ENCODE peak calls at places on chromosome 5, in five cellular contexts. W is MM.1S, A is astrocyte of the hippocampus, M is GF-D8, K is AG10803. U is an unnamed sample.

GRCh38 chr5:163407034-163407652 is 30.3 kb upstream of the CCNG1 start:
- DNase-seq in W (peak), A (peak), K (peak), M (peak), U (no peak)

GRCh38 chr5:82147860-82148573 is 130.1 kb downstream of the RPS23 start:
- DNase-seq in K (peak), M (no peak), W (no peak), A (no peak), U (no peak)

GRCh38 chr5:164934039-164934438 is 1428.6 kb downstream of the MAT2B start:
- DNase-seq in K (no peak), A (no peak), W (peak), M (no peak), U (no peak)

GRCh38 chr5:175805256-175806011 is 65.9 kb upstream of the CPLX2 start:
- DNase-seq in K (no peak), A (no peak), W (no peak), M (no peak), U (no peak)

GRCh38 chr5:20445326-20445860 is 457.4 kb upstream of the CDH18 start:
- DNase-seq in W (no peak), A (no peak), M (no peak), K (no peak), U (no peak)

GRCh38 chr5:112310746-112311145 is 108.3 kb downstream of the EPB41L4A start:
- DNase-seq in M (no peak), A (peak), W (no peak), K (no peak), U (no peak)

GRCh38 chr5:33343661-33344327 is 97.0 kb upstream of the TARS1 start:
- DNase-seq in M (no peak), W (no peak), A (peak), K (peak), U (no peak)

GRCh38 chr5:149280802-149281201 is 9.1 kb downstream of the AFAP1L1 start:
- DNase-seq in W (no peak), K (no peak), M (no peak), A (no peak), U (no peak)

GRCh38 chr5:148491015-148491792 is 107.4 kb downstream of the FBXO38 start:
- DNase-seq in W (no peak), K (no peak), A (no peak), M (no peak), U (no peak)

GRCh38 chr5:138352071-138352721 is at the start of gene KDM3B:
- DNase-seq in M (peak), K (peak), W (peak), A (peak), U (peak)

GRCh38 chr5:102600964-102601363 is 102.2 kb upstream of the SLCO6A1 start:
- DNase-seq in K (peak), W (no peak), A (peak), M (no peak), U (no peak)

GRCh38 chr5:67183859-67184258 is 12.7 kb downstream of the CD180 start:
- DNase-seq in A (no peak), M (no peak), K (no peak), W (no peak), U (no peak)

GRCh38 chr5:172171118-172171775 is 16.8 kb downstream of the STK10 start:
- DNase-seq in W (no peak), K (no peak), M (no peak), A (no peak), U (no peak)

GRCh38 chr5:2270467-2270866 is 387.7 kb upstream of the IRX4 start:
- DNase-seq in A (no peak), K (no peak), M (no peak), W (no peak), U (no peak)

GRCh38 chr5:14560091-14560595 is 21.4 kb upstream of the OTULINL start:
- DNase-seq in A (no peak), M (peak), W (no peak), K (no peak), U (no peak)

GRCh38 chr5:27472000-27472763 is 433.8 kb upstream of the CDH9 start:
- DNase-seq in M (no peak), W (peak), A (peak), K (peak), U (peak)

GRCh38 chr5:173572431-173573125 is 43.9 kb downstream of the BOD1 start:
- DNase-seq in A (no peak), W (no peak), K (peak), M (no peak), U (no peak)

GRCh38 chr5:133317558-133317957 is 265.7 kb downstream of the HSPA4 start:
- DNase-seq in K (no peak), M (no peak), A (no peak), W (no peak), U (no peak)

GRCh38 chr5:57650360-57651069 is 167.9 kb upstream of the ACTBL2 start:
- DNase-seq in W (peak), A (peak), K (peak), M (no peak), U (peak)

GRCh38 chr5:25006734-25007133 is 362.0 kb upstream of the CDH10 start:
- DNase-seq in K (peak), M (no peak), W (peak), A (peak), U (peak)

GRCh38 chr5:73448451-73449136 is at the start of gene FOXD1:
- DNase-seq in W (peak), A (peak), M (no peak), K (peak), U (peak)

GRCh38 chr5:19018822-19019221 is 969.2 kb downstream of the CDH18 start:
- DNase-seq in K (no peak), A (peak), M (no peak), W (peak), U (peak)